ENCODE peak calls at places on chromosome 18, in four cellular contexts. K, F, C and O are unnamed samples.
A peak's percentile ranks its signal among the peaks of the same experiment; 100 is the strongest.

GRCh38 chr18:31591113-31591512 is 564 bp upstream of the TTR start:
- DNase-seq in K (no peak), F (no peak), C (no peak), O (no peak)

GRCh38 chr18:53375641-53376040 is 848.8 kb downstream of the MBD2 start:
- DNase-seq in K (no peak), F (no peak), C (peak; percentile 12), O (no peak)

GRCh38 chr18:74419761-74420160 is 37.3 kb downstream of the DIPK1C start:
- DNase-seq in K (no peak), F (no peak), C (no peak), O (no peak)

GRCh38 chr18:58754544-58755068 is 83.3 kb downstream of the MALT1 start:
- DNase-seq in K (peak; percentile 62), F (peak; percentile 30), C (peak; percentile 39), O (no peak)

GRCh38 chr18:75215663-75216062 is 5.1 kb downstream of the TSHZ1 start:
- DNase-seq in K (no peak), F (no peak), C (no peak), O (no peak)

GRCh38 chr18:3247243-3248061 is at the start of gene MYL12A:
- DNase-seq in K (peak; percentile 98), F (peak; percentile 97), C (peak; percentile 98), O (peak; percentile 99)

GRCh38 chr18:24725644-24726043 is 265.2 kb downstream of the HRH4 start:
- DNase-seq in K (no peak), F (no peak), C (no peak), O (no peak)

GRCh38 chr18:13934676-13935075 is 19.3 kb upstream of the MC2R start:
- DNase-seq in K (no peak), F (no peak), C (no peak), O (no peak)

GRCh38 chr18:6980363-6980762 is 137.2 kb downstream of the LAMA1 start:
- DNase-seq in K (no peak), F (no peak), C (no peak), O (no peak)

GRCh38 chr18:47175283-47175894 is 775 bp downstream of the IER3IP1 start:
- DNase-seq in K (no peak), F (no peak), C (no peak), O (peak; percentile 8)

GRCh38 chr18:74064510-74064909 is 83.1 kb downstream of the FBXO15 start:
- DNase-seq in K (no peak), F (no peak), C (no peak), O (no peak)

GRCh38 chr18:11849845-11850747 is 1.1 kb upstream of the CHMP1B start:
- DNase-seq in K (peak; percentile 96), F (peak; percentile 63), C (peak; percentile 70), O (no peak)

GRCh38 chr18:22741318-22741717 is 191.8 kb upstream of the RBBP8 start:
- DNase-seq in K (no peak), F (no peak), C (no peak), O (no peak)

GRCh38 chr18:77108001-77108692 is 24.4 kb downstream of the MBP start:
- DNase-seq in K (peak; percentile 78), F (no peak), C (peak; percentile 46), O (no peak)

GRCh38 chr18:75554112-75554511 is 126.6 kb upstream of the SMIM21 start:
- DNase-seq in K (no peak), F (no peak), C (no peak), O (no peak)

GRCh38 chr18:73101977-73102376 is 234.2 kb upstream of the NETO1 start:
- DNase-seq in K (no peak), F (no peak), C (no peak), O (no peak)

GRCh38 chr18:11960743-11961380 is 20.4 kb upstream of the IMPA2 start:
- DNase-seq in K (no peak), F (no peak), C (no peak), O (no peak)

GRCh38 chr18:3873698-3874495 is 423.9 kb downstream of the TGIF1 start:
- DNase-seq in K (no peak), F (no peak), C (no peak), O (no peak)

GRCh38 chr18:50042611-50043010 is 152.3 kb downstream of the MYO5B start:
- DNase-seq in K (no peak), F (no peak), C (no peak), O (no peak)

GRCh38 chr18:56738184-56738583 is 87.0 kb downstream of the WDR7 start:
- DNase-seq in K (peak; percentile 21), F (no peak), C (no peak), O (no peak)

GRCh38 chr18:77486985-77487384 is 237.3 kb downstream of the GALR1 start:
- DNase-seq in K (no peak), F (no peak), C (no peak), O (no peak)

GRCh38 chr18:33210575-33211189 is 229.8 kb downstream of the CCDC178 start:
- DNase-seq in K (no peak), F (no peak), C (no peak), O (no peak)

GRCh38 chr18:14927701-14928100 is 179.7 kb downstream of the ANKRD30B start:
- DNase-seq in K (no peak), F (no peak), C (no peak), O (no peak)

GRCh38 chr18:14943967-14944636 is 196.1 kb downstream of the ANKRD30B start:
- DNase-seq in K (no peak), F (no peak), C (no peak), O (no peak)

GRCh38 chr18:78240091-78240490 is 739.5 kb upstream of the SALL3 start:
- DNase-seq in K (no peak), F (no peak), C (no peak), O (no peak)

GRCh38 chr18:75783816-75784215 is 356.3 kb upstream of the SMIM21 start:
- DNase-seq in K (no peak), F (no peak), C (no peak), O (no peak)

GRCh38 chr18:76445741-76446232 is 49.3 kb downstream of the ZNF516 start:
- DNase-seq in K (peak; percentile 23), F (no peak), C (no peak), O (no peak)

GRCh38 chr18:70523035-70523797 is 234.4 kb downstream of the SOCS6 start:
- DNase-seq in K (no peak), F (no peak), C (no peak), O (no peak)

GRCh38 chr18:77992057-77992456 is 742.4 kb downstream of the GALR1 start:
- DNase-seq in K (no peak), F (no peak), C (no peak), O (no peak)

GRCh38 chr18:26804474-26804873 is 61.0 kb downstream of the AQP4 start:
- DNase-seq in K (no peak), F (no peak), C (no peak), O (peak; percentile 8)

GRCh38 chr18:11309172-11309571 is 159.8 kb upstream of the PIEZO2 start:
- DNase-seq in K (no peak), F (no peak), C (no peak), O (no peak)

DNA sequence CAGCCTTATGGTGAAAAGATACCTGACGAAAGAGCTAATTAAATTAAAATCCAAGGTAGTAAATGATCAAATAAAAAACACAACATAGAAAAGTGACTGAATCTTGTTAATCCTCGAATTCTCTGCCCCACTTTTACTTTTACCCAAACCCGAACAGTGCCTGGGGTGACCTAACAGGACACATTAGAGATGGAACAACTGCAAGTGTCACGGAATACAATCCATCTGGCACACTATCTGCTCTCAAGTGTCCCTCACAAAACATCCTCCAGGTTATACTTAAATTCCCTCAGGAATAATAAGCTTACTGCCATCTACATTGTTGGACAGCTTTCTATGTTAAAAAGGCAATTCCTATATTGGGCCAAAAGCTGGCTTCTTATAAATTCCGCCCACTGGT is 236.3 kb upstream of the SLC14A2 start:
- DNase-seq in K (no peak), F (no peak), C (no peak), O (no peak)
- TF ChIP-seq CTCF in K (no peak), F (no peak), C (no peak), O (no peak)

GRCh38 chr18:68679531-68679930 is 35.4 kb downstream of the TMX3 start:
- DNase-seq in K (no peak), F (no peak), C (no peak), O (no peak)

GRCh38 chr18:68676913-68677312 is 38.0 kb downstream of the TMX3 start:
- DNase-seq in K (no peak), F (no peak), C (no peak), O (no peak)
- TF ChIP-seq CTCF in K (no peak), F (no peak), C (no peak), O (no peak)

GRCh38 chr18:79988079-79988924 is at the start of gene TXNL4A:
- DNase-seq in K (peak; percentile 84), F (peak; percentile 75), C (peak; percentile 77), O (peak; percentile 76)
- TF ChIP-seq CTCF in K (no peak), F (peak; percentile 33), C (no peak), O (no peak)

GRCh38 chr18:63262369-63263335 is 56.9 kb downstream of the BCL2 start:
- DNase-seq in K (peak; percentile 72), F (no peak), C (no peak), O (no peak)
- TF ChIP-seq CTCF in K (no peak), F (no peak), C (no peak), O (no peak)

DNA sequence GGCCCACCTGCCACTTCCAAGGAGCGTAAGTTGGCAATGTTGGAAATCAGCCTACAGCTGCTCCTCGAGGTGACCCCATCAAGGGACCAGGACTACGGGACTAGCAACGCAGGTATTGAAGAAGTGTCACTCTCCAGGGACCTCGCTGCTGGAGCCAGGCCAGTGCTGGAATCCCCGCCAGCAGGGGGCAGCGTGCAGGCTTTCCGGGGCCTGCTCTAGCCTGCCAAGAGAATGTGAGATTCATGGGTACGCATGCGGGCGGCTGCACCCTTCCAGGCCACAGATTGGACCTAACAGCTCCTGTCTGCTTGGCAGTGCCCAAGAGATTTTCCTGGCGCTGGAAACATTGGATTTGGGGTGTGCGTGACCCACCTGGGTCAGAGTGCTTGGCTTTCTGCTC is 182.8 kb upstream of the RAB12 start:
- DNase-seq in K (no peak), F (no peak), C (no peak), O (peak; percentile 61)
- TF ChIP-seq CTCF in K (no peak), F (no peak), C (no peak), O (peak; percentile 63)

GRCh38 chr18:48410095-48410920 is 1.1 kb upstream of the ZBTB7C start:
- DNase-seq in K (peak; percentile 84), F (peak; percentile 90), C (peak; percentile 91), O (peak; percentile 95)
- TF ChIP-seq CTCF in K (no peak), F (no peak), C (no peak), O (no peak)

GRCh38 chr18:37042381-37042780 is 213.5 kb downstream of the KIAA1328 start:
- DNase-seq in K (no peak), F (no peak), C (no peak), O (no peak)
- TF ChIP-seq CTCF in K (no peak), F (no peak), C (no peak), O (no peak)